ENCODE peak calls at places on chromosome 22, in eight cellular contexts. I is tibial artery; J is prostate gland; M is stimulated activated CD8-positive, alpha-beta memory T cell treated with anti-CD3 and anti-CD28 coated beads, Interleukin-2, amount 100 ng/mL, for 1 hour; N is adipocyte; K is NCI-H1694; S is stimulated activated CD4-positive, alpha-beta T cell treated with anti-CD3 and anti-CD28 coated beads, Interleukin-15, amount 100 ng/mL, for 48 hours; L is smooth muscle cell of the brain vasculature. H is an unnamed sample.

GRCh38 chr22:46078241-46079092 is 71.9 kb upstream of the PPARA start:
- DNase-seq in K (no peak), S (no peak), L (no peak), I (peak; percentile 90), J (peak; percentile 91), N (no peak), M (no peak), H (peak; percentile 83)

GRCh38 chr22:37329239-37330140 is 47.2 kb downstream of the CYTH4 start:
- DNase-seq in K (no peak), N (no peak), S (no peak), J (no peak), L (no peak), M (no peak), I (no peak), H (peak; percentile 40)

GRCh38 chr22:38018938-38019827 is 34.8 kb upstream of the SOX10 start:
- DNase-seq in S (no peak), I (no peak), M (no peak), N (no peak), J (no peak), L (no peak), K (no peak), H (peak; percentile 43)

GRCh38 chr22:50734343-50734771 is 3.6 kb upstream of the ACR start:
- DNase-seq in S (no peak), K (no peak), N (no peak), M (no peak), I (no peak), L (no peak), J (no peak), H (peak; percentile 27)

GRCh38 chr22:49305966-49306631 is 521.6 kb downstream of the BRD1 start:
- DNase-seq in S (no peak), I (peak; percentile 43), K (no peak), M (no peak), N (no peak), J (no peak), L (no peak), H (peak; percentile 23)

GRCh38 chr22:35561796-35562526 is 21.3 kb downstream of the RASD2 start:
- DNase-seq in K (no peak), S (no peak), M (no peak), I (no peak), J (no peak), L (no peak), N (peak; percentile 35), H (no peak)

GRCh38 chr22:45977551-45978274 is 751 bp upstream of the WNT7B start:
- DNase-seq in I (no peak), S (no peak), J (peak; percentile 31), N (peak; percentile 44), M (no peak), L (no peak), K (no peak), H (no peak)

GRCh38 chr22:20247010-20247505 is 21.1 kb downstream of the RTN4R start:
- DNase-seq in K (no peak), I (no peak), N (peak; percentile 36), L (no peak), M (no peak), J (no peak), S (no peak), H (no peak)

GRCh38 chr22:49258107-49259010 is 569.3 kb downstream of the BRD1 start:
- DNase-seq in M (no peak), K (no peak), S (no peak), L (no peak), N (no peak), I (peak; percentile 35), J (no peak), H (no peak)

GRCh38 chr22:22911327-22912134 is 23.9 kb downstream of the IGLL5 start:
- DNase-seq in L (no peak), K (no peak), S (no peak), M (no peak), I (no peak), N (no peak), J (no peak), H (no peak)

GRCh38 chr22:37403267-37403960 is 23.9 kb downstream of the ELFN2 start:
- DNase-seq in L (no peak), J (no peak), K (no peak), M (no peak), N (no peak), S (no peak), I (no peak), H (no peak)

GRCh38 chr22:24390576-24390975 is 36.8 kb upstream of the ADORA2A start:
- DNase-seq in M (no peak), L (no peak), J (no peak), I (no peak), K (no peak), S (no peak), N (no peak), H (no peak)

GRCh38 chr22:24494535-24495364 is at the start of gene UPB1:
- DNase-seq in K (no peak), L (no peak), S (no peak), I (no peak), M (no peak), J (no peak), N (no peak), H (no peak)

GRCh38 chr22:32042924-32043323 is at the start of gene SLC5A1:
- DNase-seq in N (no peak), L (no peak), S (no peak), M (no peak), K (no peak), I (no peak), J (peak; percentile 89), H (no peak)

GRCh38 chr22:36257948-36258674 is 5.2 kb downstream of the APOL1 start:
- DNase-seq in L (no peak), J (no peak), N (no peak), S (no peak), M (no peak), K (no peak), I (no peak), H (no peak)

GRCh38 chr22:21446827-21447690 is 20.1 kb upstream of the TMEM191C start:
- DNase-seq in S (no peak), I (peak; percentile 32), K (no peak), J (peak; percentile 3), N (no peak), L (no peak), M (no peak), H (no peak)

GRCh38 chr22:43226368-43226979 is 39.5 kb upstream of the TTLL12 start:
- DNase-seq in L (no peak), J (no peak), I (no peak), M (no peak), N (peak; percentile 56), K (no peak), S (no peak), H (no peak)

GRCh38 chr22:38737302-38738060 is 18.3 kb downstream of the SUN2 start:
- DNase-seq in I (no peak), N (no peak), L (no peak), S (no peak), M (no peak), J (no peak), K (no peak), H (peak; percentile 8)

GRCh38 chr22:25650834-25651233 is 86.4 kb downstream of the GRK3 start:
- DNase-seq in S (no peak), M (no peak), K (no peak), N (no peak), L (no peak), J (no peak), I (no peak), H (no peak)

GRCh38 chr22:42797021-42797420 is 60.1 kb downstream of the ARFGAP3 start:
- DNase-seq in M (no peak), N (no peak), S (no peak), I (peak; percentile 66), J (no peak), L (no peak), K (peak; percentile 37), H (no peak)

GRCh38 chr22:23035557-23036277 is 34.6 kb upstream of the GNAZ start:
- DNase-seq in M (no peak), K (no peak), N (no peak), L (no peak), S (peak; percentile 27), I (no peak), J (no peak), H (peak; percentile 11)

GRCh38 chr22:36351921-36352774 is 35.6 kb downstream of the MYH9 start:
- DNase-seq in J (peak; percentile 69), M (no peak), L (no peak), I (peak; percentile 86), N (no peak), S (no peak), K (no peak), H (no peak)

GRCh38 chr22:38345782-38346181 is 28.5 kb upstream of the CSNK1E start:
- DNase-seq in S (no peak), K (no peak), J (peak; percentile 3), M (no peak), L (no peak), N (no peak), I (peak; percentile 35), H (no peak)

GRCh38 chr22:19943665-19944026 is 2.0 kb upstream of the TXNRD2 start:
- DNase-seq in L (no peak), K (no peak), M (no peak), S (no peak), I (peak; percentile 61), N (peak; percentile 62), J (no peak), H (no peak)

H was measured in Right ventricle myocardium inferior.